ENCODE peak calls at places on chromosomes 13 and 19, in nine cellular contexts. O is upper lobe of left lung, M is ovary, I is pancreas, Q is GM13977, K is cardiac fibroblast, S is nephron progenitor cell, R is Calu3, F is colonic mucosa. V is an unnamed sample.

GRCh38 chr19:41000310-41000737 is 9.2 kb downstream of the CYP2B6 start:
- DNase-seq in O (peak), R (peak), M (no peak), Q (no peak), K (no peak), S (no peak), F (peak), I (no peak), V (no peak)

GRCh38 chr19:1360818-1361461 is 22.8 kb upstream of the NDUFS7 start:
- DNase-seq in K (peak), S (peak), Q (no peak), I (peak), O (no peak), M (peak), R (no peak), F (no peak), V (no peak)

GRCh38 chr19:16095071-16095571 is 16.6 kb upstream of the RAB8A start:
- DNase-seq in I (peak), M (no peak), Q (no peak), F (no peak), O (no peak), K (no peak), R (no peak), S (no peak), V (no peak)

GRCh38 chr13:21336609-21337008 is 122.5 kb downstream of the ZDHHC20 start:
- DNase-seq in M (no peak), Q (no peak), S (no peak), K (no peak), O (no peak), I (no peak), R (no peak), F (no peak), V (no peak)

GRCh38 chr13:29754486-29754806 is 96.0 kb downstream of the UBL3 start:
- DNase-seq in Q (no peak), M (no peak), R (no peak), K (peak), F (no peak), O (no peak), I (no peak), S (no peak), V (no peak)

GRCh38 chr13:26968431-26969335 is 202.9 kb downstream of the USP12 start:
- DNase-seq in F (peak), I (peak), R (no peak), Q (no peak), K (no peak), S (peak), O (peak), M (no peak), V (no peak)

GRCh38 chr19:928471-929259 is 2.8 kb downstream of the ARID3A start:
- DNase-seq in F (no peak), R (no peak), M (peak), K (peak), S (no peak), I (no peak), Q (no peak), O (peak), V (no peak)

GRCh38 chr13:23984541-23984940 is 87.2 kb upstream of the C1QTNF9B start:
- DNase-seq in F (no peak), O (peak), S (no peak), Q (no peak), M (no peak), R (no peak), K (no peak), I (no peak), V (no peak)

GRCh38 chr13:49976314-49977258 is 20.3 kb upstream of the TRIM13 start:
- DNase-seq in O (peak), K (peak), M (peak), I (peak), F (peak), Q (peak), R (peak), S (peak), V (no peak)

GRCh38 chr13:31947105-31947504 is 84.5 kb upstream of the FRY start:
- DNase-seq in O (no peak), F (no peak), Q (no peak), K (no peak), S (no peak), M (no peak), I (no peak), R (no peak), V (no peak)
- TF ChIP-seq CTCF in O (no peak), F (no peak), Q (no peak), K (no peak), S (no peak), M (no peak), I (no peak), R (no peak), V (no peak)

GRCh38 chr19:55341191-55342043 is 1.7 kb downstream of the KMT5C start:
- DNase-seq in M (peak), Q (peak), O (peak), K (peak), F (peak), S (peak), R (peak), I (peak), V (no peak)

GRCh38 chr19:55340784-55341147 is 1.1 kb downstream of the KMT5C start:
- DNase-seq in M (no peak), O (no peak), Q (no peak), I (no peak), S (peak), K (no peak), R (peak), F (peak), V (no peak)

GRCh38 chr19:55340144-55340783 is 588 bp downstream of the KMT5C start:
- DNase-seq in R (no peak), S (no peak), Q (no peak), K (peak), O (no peak), M (peak), F (peak), I (peak), V (no peak)

GRCh38 chr19:55342044-55342531 is 2.4 kb downstream of the KMT5C start:
- DNase-seq in S (no peak), F (no peak), K (no peak), O (no peak), M (peak), Q (no peak), R (no peak), I (peak), V (no peak)

DNA sequence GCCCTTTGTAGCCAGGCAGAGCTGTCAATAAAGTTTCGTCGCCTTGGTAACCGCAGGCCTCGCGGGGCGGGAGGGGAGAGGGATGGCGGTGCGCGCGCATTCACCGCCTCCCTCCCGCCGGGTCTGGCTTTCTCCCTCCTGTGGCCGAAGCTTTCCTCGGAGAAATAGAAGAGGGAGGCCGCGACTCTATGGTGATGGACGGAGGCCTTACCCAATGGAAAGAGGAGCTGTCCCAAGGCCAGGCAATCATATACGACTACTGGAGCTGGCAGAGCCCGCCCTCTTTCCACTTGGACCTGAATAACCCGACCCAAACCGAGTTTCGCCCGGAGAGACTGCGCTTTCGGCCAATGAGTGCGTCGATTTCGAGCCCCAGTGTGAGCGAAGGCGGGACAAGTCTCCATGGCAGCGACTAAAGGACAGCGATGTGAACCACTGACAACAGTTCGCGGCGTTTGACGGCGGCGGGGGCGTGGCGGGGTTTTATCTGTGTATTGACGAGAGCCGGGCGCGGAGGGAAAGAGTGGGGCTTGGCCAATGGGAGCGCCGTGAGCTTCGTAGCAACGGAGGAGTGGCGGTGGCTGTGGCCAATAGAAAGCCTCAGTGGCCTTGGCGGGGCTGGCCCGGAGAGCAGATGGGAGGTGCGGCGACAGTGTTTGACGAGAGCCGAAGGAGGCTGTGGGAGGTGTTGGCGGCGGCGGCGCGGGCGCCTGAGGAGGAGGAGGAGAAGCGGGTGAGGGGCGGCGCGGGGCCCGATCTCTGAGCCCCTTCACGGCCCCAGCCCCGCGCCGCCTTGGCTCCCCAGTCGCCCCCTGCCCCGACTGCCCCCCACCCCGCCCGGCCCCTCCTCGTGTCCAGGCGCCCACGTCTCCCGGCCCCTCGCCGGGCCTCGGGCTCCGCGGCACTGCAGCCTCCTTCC is at the start of gene KMT5C:
- DNase-seq in Q (peak), S (peak), F (peak), K (peak), O (peak), I (peak), R (peak), M (peak), V (peak)
- TF ChIP-seq CTCF in Q (no peak), S (no peak), F (peak), K (peak), O (peak), I (peak), R (no peak), M (peak), V (peak)

GRCh38 chr19:8017808-8018207 is 12.4 kb upstream of the ELAVL1 start:
- DNase-seq in Q (peak), O (no peak), I (no peak), M (no peak), K (no peak), R (no peak), F (peak), S (no peak), V (no peak)
- TF ChIP-seq CTCF in Q (peak), O (no peak), I (no peak), M (no peak), K (no peak), R (no peak), F (peak), S (no peak), V (peak)

GRCh38 chr13:90867336-90867683 is 480.2 kb upstream of the MIR17HG start:
- DNase-seq in R (peak), K (peak), O (peak), I (peak), F (peak), S (peak), M (peak), Q (peak), V (peak)
- TF ChIP-seq CTCF in R (no peak), K (peak), O (peak), I (peak), F (peak), S (peak), M (no peak), Q (peak), V (peak)

GRCh38 chr13:82291852-82292251 is 1590.4 kb downstream of the SLITRK1 start:
- DNase-seq in R (no peak), O (no peak), I (no peak), Q (no peak), F (no peak), K (no peak), S (no peak), M (no peak), V (no peak)

GRCh38 chr13:82298110-82298509 is 1584.2 kb downstream of the SLITRK1 start:
- DNase-seq in K (no peak), Q (no peak), M (no peak), I (no peak), S (no peak), O (no peak), R (no peak), F (no peak), V (no peak)

GRCh38 chr13:82292334-82292733 is 1589.9 kb downstream of the SLITRK1 start:
- DNase-seq in F (no peak), I (no peak), M (no peak), S (no peak), O (no peak), Q (no peak), K (no peak), R (no peak), V (no peak)

GRCh38 chr13:82294226-82294625 is 1588.0 kb downstream of the SLITRK1 start:
- DNase-seq in I (no peak), O (no peak), R (no peak), K (no peak), Q (no peak), S (no peak), F (no peak), M (no peak), V (no peak)
- TF ChIP-seq CTCF in I (no peak), O (no peak), R (no peak), K (no peak), Q (no peak), S (no peak), F (no peak), M (no peak), V (no peak)

GRCh38 chr19:38441660-38442348 is 8.3 kb downstream of the RYR1 start:
- DNase-seq in Q (no peak), M (no peak), K (peak), I (no peak), O (no peak), S (peak), R (no peak), F (no peak), V (no peak)
- TF ChIP-seq CTCF in Q (peak), M (no peak), K (no peak), I (no peak), O (no peak), S (no peak), R (no peak), F (no peak), V (no peak)

DNA sequence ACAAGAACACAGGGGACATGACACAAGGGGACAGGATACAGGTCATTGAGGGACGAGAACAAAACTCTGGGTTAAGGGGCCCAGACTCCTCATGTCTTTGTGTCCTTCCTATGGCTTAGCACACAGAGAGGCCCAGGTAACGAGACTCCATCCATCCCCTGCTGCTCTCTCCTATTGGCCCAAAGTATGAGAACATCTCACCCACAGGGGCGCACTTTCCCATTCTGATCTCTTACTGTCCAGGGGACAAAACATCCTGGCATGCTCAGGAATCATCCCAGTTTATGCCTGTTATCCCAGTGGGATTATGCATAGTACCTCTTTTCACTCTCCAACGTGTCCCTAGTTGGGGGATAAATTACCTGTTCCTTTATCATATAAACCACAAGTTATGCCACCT is 19.2 kb downstream of the C13orf42 start:
- DNase-seq in O (no peak), K (no peak), I (no peak), S (no peak), Q (no peak), R (no peak), M (no peak), F (no peak), V (no peak)
- TF ChIP-seq CTCF in O (no peak), K (no peak), I (no peak), S (no peak), Q (no peak), R (no peak), M (no peak), F (no peak), V (no peak)

DNA sequence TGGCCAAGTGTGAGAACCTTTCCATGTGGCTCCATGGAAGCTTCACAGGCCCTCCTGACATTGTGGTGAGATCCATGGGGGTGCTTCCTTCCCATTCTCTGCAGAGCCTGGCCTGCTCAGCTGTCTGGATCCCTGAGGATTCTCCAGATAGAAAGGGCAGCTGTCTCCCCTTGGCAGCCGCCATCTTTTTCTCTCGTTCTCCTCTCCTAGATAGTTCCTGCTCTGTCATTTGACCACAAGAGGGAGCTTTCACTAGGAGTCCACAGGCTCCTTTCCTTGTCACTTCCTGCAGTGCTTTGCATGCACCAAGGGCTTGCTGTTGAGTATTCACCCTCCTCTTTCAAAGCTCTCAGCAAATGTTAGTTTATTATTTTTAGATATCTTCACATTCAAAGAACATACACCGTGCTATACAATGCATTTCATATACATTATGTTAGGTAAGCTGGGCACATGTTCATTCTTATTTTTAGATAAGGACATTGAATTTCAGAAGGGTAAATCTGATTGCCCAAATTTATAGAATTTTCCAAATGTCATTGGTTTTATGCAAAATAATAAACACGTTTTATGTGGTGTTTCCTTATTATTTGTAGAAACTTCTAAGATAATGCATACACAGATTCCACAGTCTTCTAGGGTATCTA is 133.2 kb downstream of the FRY start:
- DNase-seq in Q (no peak), I (no peak), F (peak), R (peak), M (no peak), O (peak), K (peak), S (peak), V (no peak)
- TF ChIP-seq CTCF in Q (peak), I (no peak), F (peak), R (peak), M (no peak), O (peak), K (peak), S (peak), V (peak)

V was measured in type B pancreatic cell.